ENCODE peak calls at places on chromosome 14, in six cellular contexts. X is fibroblast of mammary gland, G is neural progenitor cell, W is lung, I is hepatocyte, P is endothelial cell. D is an unnamed sample.

GRCh38 chr14:67837011-67837624 is 17.5 kb downstream of the RAD51B start:
- DNase-seq in I (peak), G (peak), W (peak), X (peak), P (peak), D (no peak)

GRCh38 chr14:98731701-98732100 is 540.3 kb downstream of the BCL11B start:
- DNase-seq in W (no peak), I (no peak), X (no peak), G (no peak), P (no peak), D (no peak)

GRCh38 chr14:59529189-59529588 is 44.9 kb downstream of the JKAMP start:
- DNase-seq in G (no peak), I (peak), W (no peak), X (no peak), P (no peak), D (no peak)

GRCh38 chr14:65069874-65070709 is 32.2 kb downstream of the MAX start:
- DNase-seq in G (no peak), X (no peak), I (peak), P (no peak), W (peak), D (no peak)

GRCh38 chr14:32010561-32011188 is 66.4 kb upstream of the ARHGAP5 start:
- DNase-seq in W (no peak), X (peak), G (no peak), P (no peak), I (peak), D (no peak)

GRCh38 chr14:103607039-103607668 is 21.9 kb upstream of the KLC1 start:
- DNase-seq in G (peak), P (peak), W (peak), I (peak), X (peak), D (peak)

GRCh38 chr14:20907214-20907613 is 16.0 kb downstream of the RNASE3 start:
- DNase-seq in W (no peak), X (no peak), I (no peak), G (no peak), P (no peak), D (no peak)

GRCh38 chr14:23379331-23380196 is 2.7 kb downstream of the CMTM5 start:
- DNase-seq in P (peak), X (peak), W (peak), G (peak), I (peak), D (no peak)

GRCh38 chr14:38808734-38809455 is 294.1 kb downstream of the SEC23A start:
- DNase-seq in I (peak), X (no peak), G (no peak), P (no peak), W (no peak), D (no peak)

GRCh38 chr14:90728951-90729350 is 87.3 kb downstream of the TTC7B start:
- DNase-seq in G (no peak), P (no peak), I (no peak), W (no peak), X (no peak), D (no peak)

GRCh38 chr14:76911473-76911872 is 85.3 kb downstream of the LRRC74A start:
- DNase-seq in P (no peak), G (no peak), I (no peak), W (no peak), X (no peak), D (no peak)

GRCh38 chr14:53109028-53109687 is 44.0 kb downstream of the DDHD1 start:
- DNase-seq in W (no peak), G (no peak), I (no peak), X (no peak), P (no peak), D (no peak)

GRCh38 chr14:53375573-53375972 is 222.4 kb upstream of the DDHD1 start:
- DNase-seq in I (no peak), P (no peak), G (no peak), W (no peak), X (no peak), D (no peak)

GRCh38 chr14:22814945-22815713 is at the start of gene SLC7A7:
- DNase-seq in G (no peak), W (peak), P (no peak), I (peak), X (no peak), D (no peak)

GRCh38 chr14:104081951-104082464 is 3.5 kb upstream of the ASPG start:
- DNase-seq in I (no peak), P (no peak), X (no peak), W (no peak), G (no peak), D (no peak)

GRCh38 chr14:60249321-60250251 is 565 bp downstream of the PPM1A start:
- DNase-seq in W (peak), P (peak), G (peak), X (peak), I (peak), D (peak)

GRCh38 chr14:35797796-35798195 is 11.3 kb downstream of the RALGAPA1 start:
- DNase-seq in G (no peak), P (no peak), W (no peak), X (no peak), I (no peak), D (no peak)

GRCh38 chr14:24084439-24084838 is 9.7 kb upstream of the PCK2 start:
- DNase-seq in G (no peak), X (no peak), W (no peak), I (no peak), P (no peak), D (no peak)

GRCh38 chr14:75229923-75230792 is 48.5 kb upstream of the FOS start:
- DNase-seq in I (peak), P (no peak), X (peak), W (no peak), G (peak), D (no peak)

GRCh38 chr14:73787760-73788508 is 63.7 kb upstream of the PTGR2 start:
- DNase-seq in P (no peak), I (no peak), X (peak), W (no peak), G (peak), D (no peak)

GRCh38 chr14:72723741-72724530 is 170.0 kb downstream of the DPF3 start:
- DNase-seq in P (no peak), W (no peak), X (peak), I (no peak), G (no peak), D (no peak)

GRCh38 chr14:83707056-83707455 is 1822.9 kb upstream of the FLRT2 start:
- DNase-seq in I (no peak), G (no peak), X (no peak), P (no peak), W (no peak), D (no peak)

GRCh38 chr14:36647827-36648753 is 13.6 kb upstream of the PAX9 start:
- DNase-seq in G (peak), X (peak), W (no peak), P (peak), I (peak), D (no peak)

GRCh38 chr14:23578560-23579310 is at the start of gene JPH4:
- DNase-seq in I (peak), W (no peak), P (no peak), G (peak), X (no peak), D (no peak)

GRCh38 chr14:99395904-99396530 is 84.6 kb downstream of the SETD3 start:
- DNase-seq in I (no peak), G (no peak), P (no peak), W (no peak), X (peak), D (no peak)

GRCh38 chr14:100586520-100587247 is 533 bp downstream of the BEGAIN start:
- DNase-seq in W (no peak), I (peak), P (peak), X (peak), G (no peak), D (peak)

GRCh38 chr14:104678346-104678745 is 11.1 kb upstream of the INF2 start:
- DNase-seq in P (no peak), G (peak), X (no peak), W (no peak), I (peak), D (no peak)

GRCh38 chr14:73567951-73568885 is 795 bp upstream of the ACOT2 start:
- DNase-seq in G (no peak), P (no peak), X (peak), I (peak), W (no peak), D (no peak)

GRCh38 chr14:83006071-83006670 is 1472.5 kb upstream of the SEL1L start:
- DNase-seq in G (no peak), I (peak), W (peak), X (no peak), P (no peak), D (no peak)

GRCh38 chr14:59333668-59334067 is 131.5 kb downstream of the GPR135 start:
- DNase-seq in X (peak), G (no peak), P (no peak), W (peak), I (peak), D (no peak)

GRCh38 chr14:88518592-88519512 is 36.0 kb downstream of the PTPN21 start:
- DNase-seq in W (no peak), X (peak), I (no peak), G (no peak), P (no peak), D (no peak)

GRCh38 chr14:53509845-53510244 is 356.7 kb upstream of the DDHD1 start:
- DNase-seq in G (no peak), I (peak), W (peak), X (peak), P (no peak), D (no peak)

GRCh38 chr14:92259613-92260357 is 63.2 kb upstream of the SLC24A4 start:
- DNase-seq in P (no peak), G (peak), I (no peak), W (no peak), X (no peak), D (peak)

GRCh38 chr14:105536691-105537579 is 10.6 kb downstream of the TMEM121 start:
- DNase-seq in P (no peak), W (no peak), G (no peak), X (no peak), I (no peak), D (no peak)

GRCh38 chr14:79552778-79553177 is 658.5 kb downstream of the DIO2 start:
- DNase-seq in P (no peak), X (no peak), W (no peak), I (peak), G (peak), D (no peak)

DNA sequence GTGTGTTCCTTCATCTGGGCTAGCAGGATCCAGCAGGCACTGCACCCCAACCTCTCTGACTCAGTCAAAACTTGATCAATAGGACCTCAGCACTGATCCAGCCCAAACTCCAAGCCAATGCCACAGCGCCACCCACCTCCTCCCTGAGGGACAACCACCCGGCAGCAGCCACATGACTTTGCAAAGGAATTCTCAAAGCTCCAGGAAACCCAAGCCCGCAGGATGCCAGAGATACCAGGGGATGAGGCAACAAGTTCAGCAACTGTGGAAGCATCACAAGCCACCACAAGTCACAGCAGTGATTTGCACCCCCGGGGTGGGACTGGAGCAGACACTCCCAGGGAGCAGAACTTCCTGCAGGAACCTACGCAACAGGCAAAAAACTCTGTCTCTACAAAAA is 37.3 kb downstream of the ACTN1 start:
- DNase-seq in I (peak), X (peak), G (peak), P (peak), W (no peak), D (no peak)
- TF ChIP-seq CTCF in I (peak), X (peak), G (peak), P (no peak), W (no peak), D (peak)

GRCh38 chr14:26137161-26137560 is 460.7 kb downstream of the NOVA1 start:
- DNase-seq in W (no peak), I (no peak), G (no peak), P (no peak), X (no peak), D (no peak)
- TF ChIP-seq CTCF in W (no peak), I (no peak), G (peak), P (peak), X (peak), D (no peak)

GRCh38 chr14:34257505-34257904 is 204.5 kb downstream of the SPTSSA start:
- DNase-seq in G (no peak), I (no peak), W (no peak), X (no peak), P (no peak), D (no peak)

GRCh38 chr14:34258318-34258717 is 203.7 kb downstream of the SPTSSA start:
- DNase-seq in P (no peak), I (peak), W (no peak), X (peak), G (no peak), D (no peak)

GRCh38 chr14:34266344-34266743 is 195.7 kb downstream of the SPTSSA start:
- DNase-seq in I (no peak), W (no peak), P (no peak), X (no peak), G (no peak), D (no peak)

DNA sequence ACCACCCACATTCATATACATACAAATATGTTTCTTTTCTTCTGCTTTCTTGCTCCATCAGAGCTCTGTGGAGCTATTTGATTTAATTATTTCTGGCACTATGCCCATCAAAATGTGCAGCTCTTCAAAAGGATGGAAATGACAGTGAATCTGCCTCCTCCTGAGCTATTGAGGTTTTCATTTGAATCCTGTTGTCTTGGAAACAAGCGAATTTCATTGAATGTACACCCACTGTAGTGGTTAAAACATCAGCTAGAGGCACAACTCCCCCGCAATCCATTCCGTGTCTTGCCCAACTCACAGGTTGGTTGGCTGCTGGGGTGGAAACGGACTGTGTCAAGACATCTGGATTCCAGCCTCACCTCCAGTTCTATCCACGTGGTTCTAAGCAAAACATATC is 199.5 kb downstream of the SPTSSA start:
- DNase-seq in W (no peak), P (no peak), G (no peak), I (no peak), X (no peak), D (no peak)
- TF ChIP-seq CTCF in W (no peak), P (no peak), G (no peak), I (no peak), X (no peak), D (no peak)

GRCh38 chr14:63705561-63706070 is 22.2 kb downstream of the SGPP1 start:
- DNase-seq in W (no peak), G (no peak), X (no peak), I (no peak), P (no peak), D (no peak)
- TF ChIP-seq CTCF in W (no peak), G (no peak), X (no peak), I (no peak), P (no peak), D (no peak)

GRCh38 chr14:63833728-63834127 is 19.1 kb upstream of the SYNE2 start:
- DNase-seq in X (no peak), P (no peak), W (no peak), G (no peak), I (no peak), D (no peak)
- TF ChIP-seq CTCF in X (no peak), P (no peak), W (no peak), G (no peak), I (no peak), D (no peak)

GRCh38 chr14:94710731-94711130 is 59.2 kb downstream of the GSC start:
- DNase-seq in I (no peak), G (no peak), X (no peak), W (no peak), P (no peak), D (no peak)

GRCh38 chr14:94706132-94706531 is 63.8 kb downstream of the GSC start:
- DNase-seq in I (no peak), X (no peak), G (no peak), W (no peak), P (no peak), D (no peak)

GRCh38 chr14:94702629-94703028 is 67.3 kb downstream of the GSC start:
- DNase-seq in X (no peak), G (no peak), P (no peak), I (no peak), W (no peak), D (no peak)

GRCh38 chr14:94701854-94702370 is 68.0 kb downstream of the GSC start:
- DNase-seq in G (no peak), P (no peak), X (no peak), W (no peak), I (no peak), D (no peak)

DNA sequence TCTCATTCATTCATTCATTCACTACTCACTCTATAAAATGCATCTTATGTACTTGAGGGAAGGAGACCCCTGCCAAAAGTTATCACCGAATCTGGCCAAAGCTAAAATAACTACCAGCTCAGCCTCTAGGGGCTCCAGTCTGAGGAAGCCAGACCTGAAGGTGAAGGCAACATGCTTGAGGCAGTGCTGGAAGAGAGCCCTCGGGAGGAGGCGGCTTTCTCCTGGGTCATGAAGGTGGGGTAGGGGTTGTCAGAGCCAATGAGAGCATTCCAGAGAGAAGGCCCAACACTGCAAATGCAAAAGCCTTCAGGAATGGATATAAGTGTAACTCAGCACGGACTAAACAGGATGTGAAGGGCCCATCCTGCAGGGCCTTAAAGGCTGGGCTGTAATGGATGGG is 62.4 kb downstream of the GSC start:
- DNase-seq in P (no peak), I (no peak), G (peak), X (no peak), W (no peak), D (no peak)
- TF ChIP-seq CTCF in P (no peak), I (no peak), G (peak), X (no peak), W (no peak), D (no peak)

DNA sequence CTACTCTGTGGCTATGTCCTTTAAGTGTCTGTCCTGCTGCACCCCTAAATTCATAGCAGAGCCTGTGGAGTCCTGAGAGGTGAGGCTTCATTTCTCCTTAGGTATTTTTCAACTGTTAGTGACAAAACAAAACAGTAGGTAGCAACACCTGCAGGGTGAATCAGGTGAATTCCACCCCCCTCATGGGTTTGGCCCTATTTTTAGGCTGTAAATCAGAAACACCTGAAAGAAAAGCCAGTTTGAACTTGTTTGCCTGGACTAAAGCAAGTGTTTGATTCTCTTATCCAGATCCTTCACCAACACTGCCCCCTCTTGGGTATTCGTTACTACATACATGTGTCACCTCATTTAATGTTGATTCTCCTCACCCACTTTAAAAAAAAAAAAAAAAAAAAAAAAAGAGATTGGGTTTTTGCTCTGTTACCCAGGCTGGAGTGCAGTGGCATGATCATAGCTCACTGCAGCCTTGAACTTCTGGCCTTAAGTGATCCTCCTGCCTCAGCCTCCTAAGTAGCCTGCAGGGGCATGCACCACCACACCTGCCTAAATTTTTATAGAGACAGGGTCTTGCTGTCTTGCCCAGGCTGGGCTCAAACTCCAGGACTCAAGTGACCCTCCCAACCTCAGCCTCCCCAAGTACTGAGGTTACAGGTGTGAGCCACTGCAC is 10.3 kb downstream of the TBPL2 start:
- DNase-seq in X (peak), G (peak), I (peak), W (peak), P (peak), D (no peak)
- TF ChIP-seq CTCF in X (peak), G (peak), I (peak), W (peak), P (no peak), D (peak)

D was measured in CD14-positive monocyte.